ENCODE peak calls at places on chromosomes 5 and 9, in six cellular contexts. W, U, L, O, K and P are unnamed samples.

GRCh38 chr9:73009649-73010288 is 56.9 kb upstream of the ALDH1A1 start:
- DNase-seq in K (no peak), U (no peak), O (no peak), W (no peak), L (no peak), P (no peak)

GRCh38 chr9:114108016-114108833 is 9.1 kb upstream of the KIF12 start:
- DNase-seq in O (peak; percentile 77), W (peak; percentile 52), U (peak; percentile 92), L (peak; percentile 45), K (peak; percentile 84), P (peak; percentile 94)

GRCh38 chr5:167970002-167970401 is 321.4 kb upstream of the WWC1 start:
- DNase-seq in W (no peak), U (no peak), O (no peak), L (no peak), K (peak; percentile 75), P (no peak)

GRCh38 chr9:113528088-113528487 is 64.6 kb downstream of the RGS3 start:
- DNase-seq in L (no peak), W (no peak), U (no peak), K (no peak), O (no peak), P (no peak)

GRCh38 chr9:104091028-104091590 is 3.0 kb upstream of the SMC2 start:
- DNase-seq in O (peak; percentile 61), K (no peak), L (no peak), U (no peak), W (no peak), P (no peak)

GRCh38 chr9:109167716-109168115 is 667 bp upstream of the FRRS1L start:
- DNase-seq in W (no peak), O (no peak), L (no peak), K (no peak), U (no peak), P (no peak)

GRCh38 chr5:111930905-111931461 is 174.0 kb upstream of the NREP start:
- DNase-seq in U (no peak), L (no peak), W (no peak), K (peak; percentile 85), O (peak; percentile 73), P (no peak)

GRCh38 chr5:111280282-111280901 is 56.2 kb downstream of the CAMK4 start:
- DNase-seq in K (no peak), U (no peak), W (no peak), L (no peak), O (no peak), P (no peak)

GRCh38 chr5:36630201-36630968 is 24.0 kb downstream of the SLC1A3 start:
- DNase-seq in U (no peak), O (no peak), L (no peak), W (no peak), K (peak; percentile 68), P (no peak)

GRCh38 chr5:142829821-142830220 is 59.6 kb downstream of the ARHGAP26 start:
- DNase-seq in U (no peak), K (peak; percentile 82), O (peak; percentile 37), L (no peak), W (no peak), P (no peak)

DNA sequence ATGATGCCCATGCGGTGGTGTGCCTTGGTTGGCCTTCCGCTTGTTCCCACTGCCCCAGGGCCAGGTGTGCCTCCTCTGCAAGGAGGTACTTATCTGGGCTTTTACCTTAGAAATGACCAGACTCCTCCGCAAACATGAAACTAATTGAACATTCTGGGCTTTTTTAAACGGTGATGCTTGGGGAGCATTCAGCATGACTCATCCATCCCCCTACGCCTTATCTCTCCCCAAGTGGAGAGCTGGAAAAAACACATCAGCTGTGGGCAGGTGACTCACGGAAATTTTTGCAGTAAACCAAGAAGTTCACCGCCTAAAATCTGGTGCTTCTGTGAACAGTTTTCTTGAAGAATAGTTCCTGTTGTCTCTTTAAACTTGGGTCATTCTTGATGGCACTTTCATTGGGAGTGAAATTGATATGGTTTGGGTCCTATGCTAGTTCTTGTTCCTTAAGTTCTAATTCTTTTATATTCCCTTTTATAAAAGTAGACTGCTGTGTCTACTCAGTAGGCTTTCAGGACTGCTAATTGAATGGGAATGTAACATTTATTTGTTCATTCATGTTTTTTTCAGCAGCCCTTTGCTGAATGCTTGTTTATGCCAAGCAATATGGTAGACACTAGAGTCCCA is 39.6 kb downstream of the SFXN1 start:
- DNase-seq in O (peak; percentile 5), K (peak; percentile 87), L (no peak), U (peak; percentile 33), W (peak; percentile 8), P (no peak)
- H3K9me3 ChIP-seq in O (no peaks in the 10 kb centered on the region), K (no peaks in the 10 kb centered on the region), L (no peaks in the 10 kb centered on the region), U (no peaks in the 10 kb centered on the region), W (no peaks in the 10 kb centered on the region), P (no peaks in the 10 kb centered on the region)

GRCh38 chr5:61641748-61642565 is 309.9 kb downstream of the ZSWIM6 start:
- DNase-seq in W (no peak), U (no peak), O (no peak), L (no peak), K (peak; percentile 18), P (no peak)
- TF ChIP-seq EZH2phosphoT487 in W (no peak), U (no peak), O (no peak), L (no peak), K (no peak), P (no peak)

DNA sequence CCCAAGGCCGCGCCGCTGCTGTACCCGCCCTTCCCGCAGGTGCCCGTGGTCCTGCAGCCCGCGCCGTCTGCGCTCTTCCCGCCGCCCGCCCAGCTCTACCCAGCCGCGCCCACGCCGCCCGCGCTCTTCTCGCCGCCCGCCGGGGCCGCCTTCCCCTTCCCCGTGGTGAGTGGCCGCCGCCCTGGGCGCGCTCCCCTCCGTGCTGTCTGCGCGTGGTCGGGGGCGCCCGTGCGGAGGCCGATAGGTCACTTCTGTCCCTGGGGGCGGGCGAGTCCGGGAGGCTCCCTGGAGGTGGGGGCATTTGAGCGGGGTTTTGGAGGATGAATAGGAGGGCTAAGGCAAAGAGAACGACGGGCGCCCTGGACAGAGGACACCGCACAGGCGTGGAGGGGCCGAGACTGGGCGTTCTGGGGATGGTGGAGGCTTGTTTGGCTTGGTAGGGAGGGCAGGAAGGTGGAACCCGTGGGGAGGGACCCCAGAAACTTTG is 9.6 kb downstream of the PRRT1B start:
- DNase-seq in L (no peak), U (no peak), W (no peak), K (no peak), O (no peak), P (peak; percentile 45)
- TF ChIP-seq EZH2 in L (no peak), U (peak; percentile 37), W (no peak), K (no peak), O (no peak), P (peak; percentile 92)

DNA sequence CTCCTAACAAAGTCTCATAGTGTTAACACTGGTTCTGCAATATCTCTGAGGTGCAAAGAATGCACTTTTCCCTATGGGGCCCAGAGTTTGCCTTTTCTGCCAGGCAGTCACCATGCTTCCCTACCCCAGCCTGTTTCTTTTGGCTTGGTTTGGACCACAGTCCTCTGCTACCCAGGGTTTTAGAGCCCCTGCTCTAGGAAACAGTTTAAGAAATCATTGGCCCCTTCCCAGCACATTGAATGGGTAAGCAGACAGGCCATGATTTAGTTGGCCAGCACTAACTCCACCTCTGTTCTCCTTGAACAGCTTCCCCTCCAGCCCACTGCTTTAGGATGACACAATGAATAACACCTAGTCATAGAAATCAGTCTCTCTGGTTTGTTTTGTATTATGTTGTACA is 73.2 kb downstream of the UBAP1 start:
- DNase-seq in L (no peak), O (no peak), W (no peak), K (peak; percentile 50), U (no peak), P (no peak)
- H3K9me3 ChIP-seq in L (no peaks in the 10 kb centered on the region), O (no peaks in the 10 kb centered on the region), W (no peaks in the 10 kb centered on the region), K (no peaks in the 10 kb centered on the region), U (no peaks in the 10 kb centered on the region), P (no peaks in the 10 kb centered on the region)

GRCh38 chr5:148956632-148957385 is 106.1 kb downstream of the SH3TC2 start:
- DNase-seq in K (no peak), W (no peak), U (no peak), L (peak; percentile 43), O (peak; percentile 70), P (no peak)

GRCh38 chr5:148962200-148962550 is 100.7 kb downstream of the SH3TC2 start:
- DNase-seq in U (no peak), O (no peak), K (no peak), L (no peak), W (no peak), P (no peak)

GRCh38 chr5:148961261-148962199 is 101.3 kb downstream of the SH3TC2 start:
- DNase-seq in U (no peak), L (no peak), K (peak; percentile 13), O (peak; percentile 99), W (no peak), P (no peak)

GRCh38 chr5:148960070-148960769 is 102.6 kb downstream of the SH3TC2 start:
- DNase-seq in W (no peak), O (no peak), U (no peak), K (no peak), L (no peak), P (no peak)

GRCh38 chr5:148957591-148958202 is 105.2 kb downstream of the SH3TC2 start:
- DNase-seq in W (no peak), O (peak; percentile 86), U (peak; percentile 50), L (peak; percentile 54), K (peak; percentile 58), P (peak; percentile 85)
- TF ChIP-seq EZH2phosphoT487 in W (no peak), O (no peak), U (no peak), L (no peak), K (no peak), P (no peak)

DNA sequence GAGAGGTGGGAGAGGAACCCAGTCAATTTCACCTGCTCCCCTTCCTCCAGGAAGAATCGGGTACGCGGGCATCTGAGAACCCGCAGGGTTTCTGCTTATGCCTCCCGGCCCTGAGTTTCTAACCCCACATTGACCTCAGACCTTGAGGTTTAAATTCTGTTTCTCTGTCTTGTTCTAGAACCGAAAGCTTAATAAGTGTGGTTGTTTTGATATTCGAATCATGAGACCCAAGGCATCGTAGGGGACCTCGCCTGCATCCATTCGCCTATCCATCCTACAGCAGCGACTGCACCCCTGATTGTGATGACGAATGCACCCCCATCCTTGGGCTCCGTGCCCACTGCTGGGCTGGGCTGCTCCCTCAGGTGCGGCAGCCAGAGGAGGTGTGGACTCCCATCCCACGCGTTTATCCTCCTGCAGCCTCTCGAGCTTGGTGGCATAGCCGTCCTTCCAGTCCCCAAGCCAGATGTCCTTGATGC is 80.8 kb upstream of the IER5L start:
- DNase-seq in O (no peak), U (no peak), W (no peak), L (peak; percentile 70), K (no peak), P (no peak)
- TF ChIP-seq EZH2 in O (no peak), U (no peak), W (no peak), L (no peak), K (no peak), P (no peak)

DNA sequence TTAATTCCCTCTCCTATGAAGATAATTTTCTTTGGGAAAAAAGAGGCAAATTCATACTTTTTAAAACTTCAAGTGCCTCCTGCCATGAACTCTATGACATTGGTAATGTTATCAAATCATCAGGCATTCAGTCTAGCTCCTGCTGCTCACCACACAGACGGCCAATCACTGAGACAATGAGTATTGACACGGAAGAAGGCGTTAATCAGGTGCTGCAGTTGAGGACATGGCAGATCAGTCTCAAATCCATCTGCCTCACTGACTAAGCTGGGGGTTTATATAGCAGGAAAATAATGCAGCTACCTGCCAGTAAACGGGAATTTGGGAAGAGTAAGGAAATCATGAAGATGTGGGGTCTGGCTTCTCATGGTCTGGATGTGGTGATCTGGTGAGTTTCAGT is 1087.7 kb downstream of the CDH9 start:
- DNase-seq in W (no peak), U (no peak), O (no peak), L (no peak), K (no peak), P (no peak)
- H3K9me3 ChIP-seq in W (peaks cover 24% of the 10 kb centered on the region), U (no peaks in the 10 kb centered on the region), O (no peaks in the 10 kb centered on the region), L (no peaks in the 10 kb centered on the region), K (no peaks in the 10 kb centered on the region), P (no peaks in the 10 kb centered on the region)

GRCh38 chr9:111983484-111983908 is 86.9 kb downstream of the UGCG start:
- DNase-seq in O (no peak), W (no peak), L (peak; percentile 63), U (no peak), K (no peak), P (no peak)
- TF ChIP-seq EZH2phosphoT487 in O (no peak), W (no peak), L (no peak), U (no peak), K (no peak), P (no peak)

GRCh38 chr9:93931905-93932304 is 23.2 kb downstream of the BARX1 start:
- DNase-seq in O (no peak), K (no peak), U (no peak), L (no peak), W (no peak), P (no peak)
- TF ChIP-seq EZH2 in O (no peak), K (no peak), U (no peak), L (no peak), W (no peak), P (no peak)